ENCODE peak calls at places on chromosomes 2 and 18, in eight cellular contexts. Q is frontal cortex, V is GM13977, R is endothelial cell, C is sciatic nerve, S is SW480, X is GM04504, M is choroid plexus epithelial cell. K is an unnamed sample.
A peak's percentile ranks its signal among the peaks of the same experiment; 100 is the strongest.

GRCh38 chr2:152537252-152537651 is 180.0 kb downstream of the PRPF40A start:
- DNase-seq in C (no peak), X (no peak), M (peak; percentile 71), S (no peak), V (no peak), R (no peak), Q (no peak), K (no peak)

GRCh38 chr2:113940891-113941290 is 51.0 kb downstream of the ACTR3 start:
- DNase-seq in R (no peak), M (peak; percentile 41), X (no peak), V (no peak), S (no peak), Q (no peak), C (no peak), K (no peak)

GRCh38 chr2:151438506-151438905 is 28.8 kb downstream of the RIF1 start:
- DNase-seq in S (no peak), X (no peak), V (no peak), C (no peak), R (no peak), M (no peak), Q (no peak), K (no peak)

GRCh38 chr18:5463836-5464235 is 80.0 kb downstream of the EPB41L3 start:
- DNase-seq in S (no peak), V (no peak), C (no peak), R (no peak), X (no peak), Q (no peak), M (no peak), K (no peak)

GRCh38 chr18:61335737-61336555 is 2.7 kb downstream of the CDH20 start:
- DNase-seq in S (no peak), M (peak; percentile 41), C (no peak), Q (peak; percentile 16), R (no peak), X (no peak), V (no peak), K (no peak)

GRCh38 chr2:238439093-238439849 is 12.5 kb downstream of the ASB1 start:
- DNase-seq in V (no peak), C (no peak), R (no peak), S (peak; percentile 91), Q (no peak), X (peak; percentile 63), M (peak; percentile 90), K (peak; percentile 83)

GRCh38 chr2:67865871-67866386 is 196.9 kb downstream of the C1D start:
- DNase-seq in M (peak; percentile 13), C (no peak), V (no peak), S (no peak), R (no peak), Q (no peak), X (no peak), K (no peak)

GRCh38 chr2:106075038-106075437 is 119.1 kb downstream of the UXS1 start:
- DNase-seq in C (no peak), M (peak; percentile 13), S (no peak), R (no peak), V (no peak), X (no peak), Q (no peak), K (no peak)

GRCh38 chr2:172328103-172328835 is 99.1 kb upstream of the ITGA6 start:
- DNase-seq in R (no peak), X (peak; percentile 70), M (no peak), Q (no peak), V (no peak), C (no peak), S (no peak), K (no peak)

GRCh38 chr2:237600205-237600846 is 9.8 kb upstream of the RAB17 start:
- DNase-seq in C (peak; percentile 58), S (no peak), M (peak; percentile 70), V (no peak), X (peak; percentile 54), Q (no peak), R (no peak), K (peak; percentile 41)

GRCh38 chr2:226676618-226677017 is 123.0 kb downstream of the IRS1 start:
- DNase-seq in V (no peak), X (no peak), Q (no peak), R (no peak), S (no peak), M (no peak), C (no peak), K (no peak)

GRCh38 chr2:186460465-186460864 is 25.6 kb upstream of the ZC3H15 start:
- DNase-seq in S (peak; percentile 14), M (peak; percentile 38), X (no peak), V (no peak), R (no peak), Q (no peak), C (no peak), K (no peak)

GRCh38 chr2:218745559-218746469 is 35.2 kb downstream of the TTLL4 start:
- DNase-seq in S (no peak), C (peak; percentile 88), Q (peak; percentile 72), V (no peak), M (peak; percentile 70), X (no peak), R (no peak), K (peak; percentile 13)

GRCh38 chr2:25976884-25977741 is 5.2 kb downstream of the KIF3C start:
- DNase-seq in R (no peak), V (no peak), C (no peak), M (peak; percentile 26), Q (peak; percentile 39), X (no peak), S (peak; percentile 50), K (no peak)

GRCh38 chr2:153222231-153223165 is 256.1 kb downstream of the RPRM start:
- DNase-seq in M (no peak), X (no peak), Q (no peak), C (no peak), V (no peak), S (no peak), R (no peak), K (no peak)

GRCh38 chr2:108855194-108855593 is 68.6 kb downstream of the CCDC138 start:
- DNase-seq in R (no peak), M (peak; percentile 38), X (peak; percentile 1), S (peak; percentile 77), Q (no peak), C (no peak), V (no peak), K (no peak)

GRCh38 chr2:240957656-240958365 is 40.6 kb upstream of the SNED1 start:
- DNase-seq in X (no peak), C (peak; percentile 65), Q (no peak), S (no peak), M (peak; percentile 27), V (no peak), R (no peak), K (no peak)

GRCh38 chr2:101699939-101700442 is 2.5 kb downstream of the MAP4K4 start:
- DNase-seq in M (no peak), S (no peak), R (no peak), X (no peak), C (no peak), Q (no peak), V (no peak), K (no peak)

GRCh38 chr2:97870396-97870843 is 125.3 kb downstream of the TMEM131 start:
- DNase-seq in S (peak; percentile 90), X (peak; percentile 91), R (no peak), C (no peak), V (peak; percentile 66), M (peak; percentile 89), Q (no peak), K (peak; percentile 77)

GRCh38 chr2:85813978-85814801 is 60.4 kb downstream of the ATOH8 start:
- DNase-seq in V (peak; percentile 90), R (peak; percentile 94), C (peak; percentile 96), S (peak; percentile 83), X (peak; percentile 69), Q (peak; percentile 88), M (peak; percentile 93), K (peak; percentile 83)

GRCh38 chr2:172282944-172283343 is 144.4 kb upstream of the ITGA6 start:
- DNase-seq in M (peak; percentile 93), V (no peak), C (no peak), R (no peak), Q (no peak), S (peak; percentile 41), X (peak; percentile 60), K (peak; percentile 43)

GRCh38 chr2:98295721-98296414 is 50.4 kb upstream of the CNGA3 start:
- DNase-seq in S (no peak), X (no peak), V (no peak), C (no peak), M (peak; percentile 6), Q (no peak), R (no peak), K (no peak)

GRCh38 chr2:54092940-54093339 is 22.5 kb upstream of the ACYP2 start:
- DNase-seq in V (no peak), M (no peak), R (no peak), Q (no peak), S (no peak), X (no peak), C (no peak), K (no peak)

GRCh38 chr2:133598769-133599168 is 30.5 kb upstream of the NCKAP5 start:
- DNase-seq in C (no peak), V (no peak), Q (no peak), R (no peak), X (no peak), S (no peak), M (no peak), K (no peak)

GRCh38 chr2:105761931-105762515 is 17.3 kb downstream of the NCK2 start:
- DNase-seq in V (no peak), M (peak; percentile 65), Q (no peak), R (peak; percentile 57), S (no peak), X (no peak), C (no peak), K (no peak)

GRCh38 chr2:20215183-20216040 is 9.5 kb downstream of the SDC1 start:
- DNase-seq in R (no peak), Q (no peak), M (no peak), S (no peak), C (no peak), V (no peak), X (no peak), K (no peak)

GRCh38 chr18:63818212-63818611 is 43.0 kb downstream of the SERPINB7 start:
- DNase-seq in C (no peak), S (no peak), X (no peak), R (no peak), Q (no peak), M (no peak), V (no peak), K (no peak)

K was measured in fibroblast of the conjunctiva.